ENCODE peak calls at places on chromosomes 12 and 14, in seven cellular contexts. B is AG09309; Z is SW480; R is RCC 7860; M is activated naive CD8-positive, alpha-beta T cell treated with anti-CD3 and anti-CD28 coated beads for 36 hours; L is activated CD4-positive, alpha-beta T cell treated with anti-CD3 and anti-CD28 coated beads, Interleukin-2, amount 10 ng/mL, durations not matched to agents 7 days and 5 days; X is right lobe of liver. D is an unnamed sample.

GRCh38 chr14:100238419-100239199 is at the start of gene YY1:
- DNase-seq in L (peak; percentile 99), R (peak; percentile 86), B (peak; percentile 83), Z (peak; percentile 98), M (peak; percentile 100), X (peak; percentile 99), D (peak; percentile 98)

GRCh38 chr14:95291859-95292542 is 27.7 kb downstream of the CLMN start:
- DNase-seq in L (no peak), B (no peak), Z (no peak), M (no peak), R (peak; percentile 17), X (no peak), D (no peak)

GRCh38 chr12:98062464-98063245 is 452.7 kb upstream of the TMPO start:
- DNase-seq in B (no peak), R (no peak), X (no peak), M (no peak), Z (no peak), L (no peak), D (no peak)

GRCh38 chr12:108327621-108328371 is 11.3 kb downstream of the CMKLR1 start:
- DNase-seq in M (no peak), Z (no peak), B (no peak), R (no peak), X (no peak), L (no peak), D (no peak)

GRCh38 chr12:130280226-130280625 is 57.5 kb upstream of the PIWIL1 start:
- DNase-seq in X (no peak), Z (no peak), M (no peak), L (peak; percentile 20), B (no peak), R (no peak), D (no peak)

GRCh38 chr12:32454075-32454474 is 54.7 kb downstream of the FGD4 start:
- DNase-seq in R (peak; percentile 63), L (no peak), X (no peak), B (no peak), M (no peak), Z (peak; percentile 74), D (no peak)

GRCh38 chr12:48956279-48957140 is 777 bp downstream of the ARF3 start:
- DNase-seq in M (peak; percentile 32), B (peak; percentile 84), Z (peak; percentile 85), L (no peak), X (no peak), R (peak; percentile 84), D (no peak)

GRCh38 chr14:69059658-69060648 is 80.9 kb upstream of the ACTN1 start:
- DNase-seq in B (peak; percentile 93), L (no peak), Z (no peak), X (no peak), R (peak; percentile 77), M (no peak), D (no peak)

GRCh38 chr14:74647061-74647833 is 35.2 kb upstream of the LTBP2 start:
- DNase-seq in L (no peak), X (no peak), M (no peak), B (no peak), R (no peak), Z (no peak), D (no peak)

GRCh38 chr12:47189753-47190152 is 110.0 kb upstream of the AMIGO2 start:
- DNase-seq in L (no peak), R (no peak), M (no peak), B (no peak), X (no peak), Z (no peak), D (no peak)